ENCODE peak calls at places on chromosomes 3 and 15, in five cellular contexts. Z is neuronal stem cell, C is IMR-90, B is H1, X is trophoblast cell. J is an unnamed sample.

GRCh38 chr3:113132571-113132996 is 78.8 kb upstream of the BOC start:
- DNase-seq in C (peak), B (no peak), X (no peak), Z (no peak), J (peak)

GRCh38 chr3:181009225-181009624 is 19.7 kb upstream of the DNAJC19 start:
- DNase-seq in X (peak), B (no peak), C (no peak), Z (no peak), J (no peak)

GRCh38 chr15:95162967-95163531 is 931.7 kb downstream of the MCTP2 start:
- DNase-seq in C (peak), B (no peak), X (no peak), Z (no peak), J (peak)

GRCh38 chr3:27360113-27361078 is 8.8 kb downstream of the NEK10 start:
- DNase-seq in C (peak), X (no peak), Z (no peak), B (no peak), J (peak)

GRCh38 chr3:106403746-106404145 is 534.9 kb upstream of the CBLB start:
- DNase-seq in C (no peak), Z (no peak), X (no peak), B (no peak), J (no peak)

GRCh38 chr3:173778246-173778645 is 380.7 kb downstream of the NLGN1 start:
- DNase-seq in Z (no peak), X (no peak), C (no peak), B (no peak), J (no peak)

GRCh38 chr15:45919806-45920205 is 285.0 kb downstream of the SQOR start:
- DNase-seq in Z (no peak), B (no peak), C (peak), X (peak), J (peak)

GRCh38 chr3:135788978-135789377 is 176.6 kb upstream of the PPP2R3A start:
- DNase-seq in Z (no peak), C (no peak), X (no peak), B (no peak), J (no peak)

GRCh38 chr3:74329087-74329486 is 285.4 kb downstream of the CNTN3 start:
- DNase-seq in Z (no peak), X (no peak), C (no peak), B (no peak), J (no peak)

GRCh38 chr3:127177226-127177625 is 15.7 kb upstream of the PRR23E start:
- DNase-seq in Z (no peak), B (no peak), X (peak), C (no peak), J (no peak)

GRCh38 chr3:195254454-195255175 is 16.3 kb downstream of the XXYLT1 start:
- DNase-seq in B (peak), X (no peak), C (no peak), Z (no peak), J (no peak)

GRCh38 chr15:98775498-98776230 is 127.3 kb downstream of the IGF1R start:
- DNase-seq in Z (no peak), C (no peak), B (no peak), X (no peak), J (no peak)

GRCh38 chr15:98777426-98777825 is 129.1 kb downstream of the IGF1R start:
- DNase-seq in B (no peak), Z (no peak), X (no peak), C (no peak), J (no peak)

GRCh38 chr15:98778263-98778959 is 130.1 kb downstream of the IGF1R start:
- DNase-seq in C (no peak), B (no peak), X (no peak), Z (no peak), J (no peak)

GRCh38 chr15:98774756-98775497 is 126.6 kb downstream of the IGF1R start:
- DNase-seq in Z (no peak), X (no peak), B (no peak), C (peak), J (no peak)

GRCh38 chr15:98776607-98777281 is 128.4 kb downstream of the IGF1R start:
- DNase-seq in X (peak), C (peak), Z (no peak), B (no peak), J (no peak)
- H4K91ac ChIP-seq in X (no peak), C (no peak), Z (no peak), B (no peak), J (no peak)

GRCh38 chr15:65081270-65081669 is 4.7 kb downstream of the KBTBD13 start:
- DNase-seq in B (no peak), Z (no peak), C (no peak), X (no peak), J (no peak)

GRCh38 chr15:65081758-65082157 is 5.2 kb downstream of the KBTBD13 start:
- DNase-seq in Z (no peak), C (peak), B (no peak), X (no peak), J (no peak)

GRCh38 chr15:65084500-65085206 is 8.1 kb downstream of the KBTBD13 start:
- DNase-seq in C (no peak), Z (no peak), B (no peak), X (no peak), J (no peak)

GRCh38 chr15:65083262-65083701 is 6.7 kb downstream of the KBTBD13 start:
- DNase-seq in Z (peak), C (peak), X (no peak), B (no peak), J (peak)

DNA sequence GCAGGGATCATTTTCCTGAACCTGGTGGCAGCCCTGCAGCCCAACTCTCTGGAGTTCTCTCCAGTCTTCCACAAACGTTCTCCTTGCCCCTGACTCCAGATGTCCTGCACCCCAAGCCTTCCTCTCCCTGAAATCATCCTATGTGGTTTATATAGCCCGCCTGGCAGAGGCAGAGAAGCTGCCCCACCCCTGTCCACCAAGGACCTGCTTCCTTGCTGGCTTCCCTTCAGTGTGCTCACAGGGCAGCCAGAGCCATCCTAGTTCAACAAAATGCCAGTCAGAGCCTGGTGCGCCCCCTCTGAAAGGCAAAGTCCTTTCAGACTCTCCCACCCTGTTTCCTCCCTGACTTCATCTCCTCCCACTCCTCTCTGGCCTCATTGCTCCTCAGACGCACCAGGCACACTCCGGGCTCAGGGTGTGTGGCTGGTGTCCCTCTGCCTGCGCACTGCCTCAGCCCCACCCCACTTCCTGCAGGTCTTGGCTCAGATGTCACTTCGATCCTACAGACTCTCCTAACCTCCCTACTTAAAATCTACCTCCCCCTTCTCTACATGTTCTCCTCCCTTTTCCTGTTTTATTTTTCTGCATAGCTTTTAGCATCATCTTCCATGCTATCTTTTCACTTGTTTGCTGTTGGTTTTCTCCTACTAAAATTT is 5.9 kb downstream of the KBTBD13 start:
- DNase-seq in X (no peak), Z (no peak), B (no peak), C (no peak), J (no peak)
- H3K4me3 ChIP-seq in X (no peak), Z (no peak), B (no peak), C (no peak), J (no peak)

GRCh38 chr3:156483002-156483401 is 71.9 kb downstream of the SSR3 start:
- DNase-seq in B (no peak), X (no peak), Z (no peak), C (no peak), J (no peak)

GRCh38 chr3:156480949-156481348 is 74.0 kb downstream of the SSR3 start:
- DNase-seq in X (no peak), Z (no peak), B (no peak), C (no peak), J (no peak)

GRCh38 chr3:156479574-156479973 is 75.3 kb downstream of the SSR3 start:
- DNase-seq in B (no peak), X (no peak), C (no peak), Z (no peak), J (no peak)

GRCh38 chr3:156483961-156484787 is 70.7 kb downstream of the SSR3 start:
- DNase-seq in X (no peak), Z (no peak), C (peak), B (no peak), J (peak)

GRCh38 chr3:156483426-156483825 is 71.5 kb downstream of the SSR3 start:
- DNase-seq in Z (no peak), C (peak), B (no peak), X (no peak), J (peak)
- H2AFZ ChIP-seq in Z (peak), C (no peak), B (no peak), X (no peak), J (no peak)

GRCh38 chr15:66653852-66654251 is 48.2 kb upstream of the SMAD6 start:
- DNase-seq in B (no peak), X (no peak), C (no peak), Z (no peak), J (no peak)

GRCh38 chr15:66657062-66658020 is 44.7 kb upstream of the SMAD6 start:
- DNase-seq in X (no peak), C (no peak), B (peak), Z (peak), J (no peak)

GRCh38 chr15:66655997-66656396 is 46.0 kb upstream of the SMAD6 start:
- DNase-seq in B (no peak), Z (no peak), X (no peak), C (no peak), J (no peak)

GRCh38 chr15:66654718-66655375 is 47.2 kb upstream of the SMAD6 start:
- DNase-seq in X (no peak), Z (no peak), B (peak), C (no peak), J (no peak)

DNA sequence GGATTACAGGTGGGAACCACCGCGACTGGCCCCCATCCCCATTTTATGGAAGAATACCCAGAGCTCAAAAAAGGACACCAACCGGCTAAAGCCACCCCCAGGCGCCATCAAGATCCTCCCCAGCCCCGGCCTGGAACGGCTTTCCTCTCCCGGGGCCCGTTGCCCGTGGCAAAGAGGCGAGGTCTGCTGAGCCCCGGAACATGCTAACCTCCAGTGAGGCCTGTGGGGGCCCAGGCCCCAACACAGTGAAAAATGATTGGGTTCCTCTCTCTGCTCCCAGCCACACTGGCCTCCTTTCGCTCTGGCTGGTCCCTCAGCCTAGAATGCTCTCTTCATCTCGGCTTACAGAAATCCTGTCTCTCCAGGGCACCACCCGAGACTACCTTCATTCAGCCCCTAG is 46.5 kb upstream of the SMAD6 start:
- DNase-seq in X (no peak), Z (no peak), C (no peak), B (no peak), J (no peak)
- H4K91ac ChIP-seq in X (peak), Z (no peak), C (no peak), B (peak), J (peak)

GRCh38 chr3:149815318-149815717 is 2.3 kb downstream of the RNF13 start:
- DNase-seq in X (no peak), Z (no peak), B (no peak), C (no peak), J (no peak)
- H3K4me3 ChIP-seq in X (no peak), Z (no peak), B (no peak), C (no peak), J (peak)

DNA sequence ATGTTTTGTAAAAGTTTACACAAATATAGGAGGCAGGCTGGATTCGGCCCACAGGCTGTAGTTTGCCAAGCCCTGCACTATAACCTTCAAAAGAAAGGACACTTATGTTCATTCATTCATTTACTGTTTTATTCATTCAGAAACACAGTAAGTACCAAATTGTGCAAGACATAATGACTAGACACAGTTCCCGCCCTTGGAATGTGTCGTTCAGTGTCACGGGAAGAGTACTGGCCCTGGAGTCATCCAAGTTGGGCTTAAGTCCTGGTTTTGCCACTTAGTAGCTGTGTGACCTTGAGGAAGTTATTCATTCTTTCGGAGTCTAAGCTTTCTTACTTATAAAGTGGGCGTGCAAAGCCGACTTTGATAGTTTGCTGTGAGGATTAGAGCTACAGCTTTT is 22.0 kb downstream of the COLQ start:
- DNase-seq in X (peak), C (no peak), B (no peak), Z (no peak), J (peak)
- H2AFZ ChIP-seq in X (no peak), C (no peak), B (no peak), Z (no peak), J (no peak)

GRCh38 chr15:67803996-67804843 is 21.1 kb upstream of the SKOR1 start:
- DNase-seq in B (peak), C (no peak), Z (no peak), X (no peak), J (no peak)
- H4K91ac ChIP-seq in B (peak), C (no peak), Z (no peak), X (no peak), J (no peak)

GRCh38 chr3:28836199-28836598 is 444.7 kb upstream of the RBMS3 start:
- DNase-seq in X (no peak), B (no peak), C (no peak), Z (no peak), J (peak)
- H3K4me3 ChIP-seq in X (no peak), B (no peak), C (no peak), Z (no peak), J (peak)

GRCh38 chr15:67945951-67946700 is 106.3 kb upstream of the RNU6-1 start:
- DNase-seq in C (peak), B (peak), X (peak), Z (peak), J (peak)

GRCh38 chr15:67945131-67945530 is 105.3 kb upstream of the RNU6-1 start:
- DNase-seq in C (no peak), B (no peak), Z (no peak), X (no peak), J (peak)

GRCh38 chr15:67947254-67948039 is 106.7 kb upstream of the PIAS1 start:
- DNase-seq in C (no peak), Z (no peak), X (no peak), B (no peak), J (no peak)

GRCh38 chr15:67948215-67948614 is 105.9 kb upstream of the PIAS1 start:
- DNase-seq in Z (no peak), X (no peak), C (no peak), B (no peak), J (no peak)

GRCh38 chr15:67946701-67947100 is 106.9 kb upstream of the RNU6-1 start:
- DNase-seq in Z (no peak), B (no peak), C (no peak), X (no peak), J (no peak)
- H2AFZ ChIP-seq in Z (peak), B (peak), C (peak), X (no peak), J (no peak)